ENCODE peak calls at places on chromosomes 13 and 19, in five cellular contexts. U is neuronal stem cell, W is IMR-90, I is mesenchymal stem cell, P is H1. T is an unnamed sample.
A peak's percentile ranks its signal among the peaks of the same experiment; 100 is the strongest.

GRCh38 chr13:43918636-43919035 is 38.9 kb downstream of the LACC1 start:
- DNase-seq in I (peak; percentile 29), U (no peak), W (no peak), P (no peak), T (no peak)

GRCh38 chr13:110047511-110047910 is 259.4 kb downstream of the COL4A1 start:
- DNase-seq in U (no peak), P (no peak), I (peak; percentile 81), W (peak; percentile 91), T (no peak)

GRCh38 chr13:20165417-20166257 is 4.8 kb upstream of the GJA3 start:
- DNase-seq in U (no peak), I (no peak), P (no peak), W (peak; percentile 74), T (no peak)

GRCh38 chr19:49338691-49339363 is 3.6 kb downstream of the CD37 start:
- DNase-seq in U (peak; percentile 75), I (peak; percentile 29), W (no peak), P (peak; percentile 90), T (peak; percentile 77)

GRCh38 chr19:48858984-48859710 is 9.3 kb downstream of the PLEKHA4 start:
- DNase-seq in P (no peak), W (no peak), U (no peak), I (no peak), T (peak; percentile 65)

GRCh38 chr19:44850641-44851109 is 4.6 kb downstream of the NECTIN2 start:
- DNase-seq in I (no peak), W (no peak), U (no peak), P (no peak), T (no peak)

GRCh38 chr19:49398001-49398615 is 10.1 kb downstream of the KASH5 start:
- DNase-seq in P (no peak), W (no peak), I (no peak), U (no peak), T (no peak)

GRCh38 chr13:82717249-82717648 is 1165.0 kb downstream of the SLITRK1 start:
- DNase-seq in W (peak; percentile 59), I (peak; percentile 15), P (no peak), U (no peak), T (peak; percentile 38)

GRCh38 chr19:10510301-10510802 is 6.9 kb downstream of the S1PR5 start:
- DNase-seq in U (peak; percentile 58), P (no peak), W (no peak), I (no peak), T (peak; percentile 87)

GRCh38 chr19:51703655-51704515 is 10.8 kb downstream of the SPACA6 start:
- DNase-seq in U (peak; percentile 92), W (peak; percentile 89), I (peak; percentile 95), P (peak; percentile 75), T (peak; percentile 94)

DNA sequence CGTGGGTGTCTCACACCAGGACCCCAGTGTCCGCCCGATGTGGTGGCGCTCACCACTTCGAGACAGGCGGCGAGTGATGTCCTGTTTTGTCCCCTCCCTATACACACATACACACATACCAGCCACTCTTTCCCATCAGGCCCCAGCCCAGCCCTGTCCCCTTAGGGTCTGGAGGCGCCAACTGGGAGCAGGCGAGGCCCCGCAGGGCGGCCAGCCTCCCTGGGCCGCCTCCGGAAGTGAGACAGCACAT is 38.1 kb upstream of the NANOS3 start:
- DNase-seq in P (no peak), I (no peak), W (no peak), U (no peak), T (no peak)
- H4K91ac ChIP-seq in P (peak overlapping the region; percentile 2), I (peak overlapping the region; percentile 6), W (peak overlapping the region; percentile 87), U (no peak overlapping the region), T (no peak overlapping the region)

GRCh38 chr13:87677043-87677333 is 5.8 kb downstream of the SLITRK5 start:
- DNase-seq in I (no peak), U (no peak), W (no peak), P (no peak), T (no peak)
- H3K4me3 ChIP-seq in I (peak overlapping the region; percentile 62), U (peak overlapping the region; percentile 56), W (no peak overlapping the region), P (peak overlapping the region; percentile 49), T (no peak overlapping the region)

GRCh38 chr13:93700115-93700514 is 473.5 kb downstream of the GPC6 start:
- DNase-seq in U (no peak), W (peak; percentile 79), I (no peak), P (no peak), T (no peak)
- H3K27ac ChIP-seq in U (no peak overlapping the region), W (peak overlapping the region; percentile 11), I (no peak overlapping the region), P (no peak overlapping the region), T (no peak overlapping the region)

GRCh38 chr19:2546128-2547032 is 70.5 kb downstream of the GADD45B start:
- DNase-seq in I (peak; percentile 86), P (no peak), W (no peak), U (peak; percentile 67), T (peak; percentile 69)
- H4K91ac ChIP-seq in I (peak overlapping the region; percentile 30), P (peak overlapping the region; percentile 54), W (peak overlapping the region; percentile 70), U (peak overlapping the region; percentile 100), T (peak overlapping the region; percentile 86)

GRCh38 chr19:35211545-35212230 is 16.9 kb downstream of the FAM187B start:
- DNase-seq in I (no peak), P (no peak), U (no peak), W (no peak), T (no peak)
- H3K4me3 ChIP-seq in I (no peak overlapping the region), P (no peak overlapping the region), U (no peak overlapping the region), W (no peak overlapping the region), T (no peak overlapping the region)

GRCh38 chr19:17525141-17525540 is 13.7 kb downstream of the PGLS start:
- DNase-seq in I (no peak), U (no peak), W (no peak), P (no peak), T (no peak)
- H3K27ac ChIP-seq in I (no peak overlapping the region), U (no peak overlapping the region), W (no peak overlapping the region), P (no peak overlapping the region), T (no peak overlapping the region)

T was measured in trophoblast cell.